ENCODE peak calls at places on chromosome 11, in four cellular contexts. One of them, this sample, is unnamed.

GRCh38 chr11:20238712-20239111 is 78.4 kb upstream of the DBX1 start:
- DNase-seq in K562: no peak
- DNase-seq in A549: no peak
- DNase-seq in HepG2: no peak
- DNase-seq in this sample: no peak

GRCh38 chr11:121808096-121808495 is 307.9 kb downstream of the BLID start:
- DNase-seq in K562: no peak
- DNase-seq in A549: no peak
- DNase-seq in HepG2: no peak
- DNase-seq in this sample: no peak

GRCh38 chr11:33721291-33721840 is 14.9 kb downstream of the CD59 start:
- DNase-seq in K562: no peak
- DNase-seq in A549: no peak
- DNase-seq in HepG2: no peak
- DNase-seq in this sample: no peak

GRCh38 chr11:33329705-33330329 is 72.6 kb downstream of the HIPK3 start:
- DNase-seq in K562: peak; percentile 28
- DNase-seq in A549: peak; percentile 76
- DNase-seq in HepG2: peak; percentile 50
- DNase-seq in this sample: peak; percentile 25

GRCh38 chr11:86740628-86741488 is 59.5 kb upstream of the PRSS23 start:
- DNase-seq in K562: peak; percentile 27
- DNase-seq in A549: peak; percentile 95
- DNase-seq in HepG2: peak; percentile 78
- DNase-seq in this sample: peak; percentile 15

GRCh38 chr11:69437001-69437875 is 44.2 kb upstream of the LINC01488 start:
- DNase-seq in K562: no peak
- DNase-seq in A549: peak; percentile 73
- DNase-seq in HepG2: peak; percentile 82
- DNase-seq in this sample: peak; percentile 60

GRCh38 chr11:83249972-83250593 is 36.1 kb downstream of the CCDC90B start:
- DNase-seq in K562: peak; percentile 48
- DNase-seq in A549: peak; percentile 58
- DNase-seq in HepG2: peak; percentile 24
- DNase-seq in this sample: no peak

GRCh38 chr11:128341767-128342318 is 245.5 kb downstream of the ETS1 start:
- DNase-seq in K562: no peak
- DNase-seq in A549: no peak
- DNase-seq in HepG2: no peak
- DNase-seq in this sample: no peak

GRCh38 chr11:69361466-69361865 is 67.5 kb downstream of the MYEOV start:
- DNase-seq in K562: no peak
- DNase-seq in A549: no peak
- DNase-seq in HepG2: no peak
- DNase-seq in this sample: no peak

GRCh38 chr11:102147031-102147430 is 36.8 kb downstream of the YAP1 start:
- DNase-seq in K562: no peak
- DNase-seq in A549: no peak
- DNase-seq in HepG2: no peak
- DNase-seq in this sample: no peak

GRCh38 chr11:15920856-15921629 is 435.3 kb downstream of the SOX6 start:
- DNase-seq in K562: no peak
- DNase-seq in A549: no peak
- DNase-seq in HepG2: no peak
- DNase-seq in this sample: no peak

GRCh38 chr11:102770191-102770590 is 10.2 kb downstream of the MMP10 start:
- DNase-seq in K562: no peak
- DNase-seq in A549: no peak
- DNase-seq in HepG2: no peak
- DNase-seq in this sample: no peak

GRCh38 chr11:9077164-9077563 is 14.2 kb downstream of the SCUBE2 start:
- DNase-seq in K562: no peak
- DNase-seq in A549: no peak
- DNase-seq in HepG2: no peak
- DNase-seq in this sample: no peak

GRCh38 chr11:405976-406795 is 8.6 kb downstream of the SIGIRR start:
- DNase-seq in K562: no peak
- DNase-seq in A549: no peak
- DNase-seq in HepG2: no peak
- DNase-seq in this sample: peak; percentile 15

GRCh38 chr11:114821626-114822025 is 143.3 kb downstream of the NXPE2 start:
- DNase-seq in K562: peak; percentile 45
- DNase-seq in A549: no peak
- DNase-seq in HepG2: no peak
- DNase-seq in this sample: peak; percentile 23

GRCh38 chr11:133926466-133927246 is 30.1 kb downstream of the IGSF9B start:
- DNase-seq in K562: no peak
- DNase-seq in A549: no peak
- DNase-seq in HepG2: no peak
- DNase-seq in this sample: no peak

GRCh38 chr11:128152796-128153696 is 434.3 kb downstream of the ETS1 start:
- DNase-seq in K562: no peak
- DNase-seq in A549: no peak
- DNase-seq in HepG2: no peak
- DNase-seq in this sample: no peak

GRCh38 chr11:68551223-68551622 is 90.7 kb downstream of the PPP6R3 start:
- DNase-seq in K562: no peak
- DNase-seq in A549: no peak
- DNase-seq in HepG2: no peak
- DNase-seq in this sample: no peak

GRCh38 chr11:85823816-85824215 is 12.9 kb upstream of the SYTL2 start:
- DNase-seq in K562: no peak
- DNase-seq in A549: no peak
- DNase-seq in HepG2: no peak
- DNase-seq in this sample: no peak

GRCh38 chr11:110355011-110355744 is 58.8 kb upstream of the RDX start:
- DNase-seq in K562: no peak
- DNase-seq in A549: peak; percentile 14
- DNase-seq in HepG2: peak; percentile 35
- DNase-seq in this sample: no peak

GRCh38 chr11:61256710-61257482 is 15.9 kb downstream of the PGA5 start:
- DNase-seq in K562: no peak
- DNase-seq in A549: no peak
- DNase-seq in HepG2: no peak
- DNase-seq in this sample: no peak

GRCh38 chr11:70711911-70712185 is 313.5 kb downstream of the CTTN start:
- DNase-seq in K562: no peak
- DNase-seq in A549: no peak
- DNase-seq in HepG2: no peak
- DNase-seq in this sample: no peak

GRCh38 chr11:102279641-102280170 is 37.6 kb upstream of the BIRC3 start:
- DNase-seq in K562: no peak
- DNase-seq in A549: peak; percentile 9
- DNase-seq in HepG2: peak; percentile 98
- DNase-seq in this sample: no peak

GRCh38 chr11:45662665-45663485 is 2.5 kb downstream of the CHST1 start:
- DNase-seq in K562: peak; percentile 26
- DNase-seq in A549: peak; percentile 72
- DNase-seq in HepG2: peak; percentile 20
- DNase-seq in this sample: no peak

GRCh38 chr11:1511937-1512496 is 25.4 kb upstream of the MOB2 start:
- DNase-seq in K562: no peak
- DNase-seq in A549: no peak
- DNase-seq in HepG2: no peak
- DNase-seq in this sample: no peak

GRCh38 chr11:35035894-35036408 is 103.0 kb upstream of the CD44 start:
- DNase-seq in K562: no peak
- DNase-seq in A549: no peak
- DNase-seq in HepG2: no peak
- DNase-seq in this sample: no peak

GRCh38 chr11:45805305-45806071 is 539 bp downstream of the SLC35C1 start:
- DNase-seq in K562: peak; percentile 41
- DNase-seq in A549: peak; percentile 28
- DNase-seq in HepG2: peak; percentile 44
- DNase-seq in this sample: peak; percentile 28

GRCh38 chr11:93000511-93001476 is 31.3 kb downstream of the MTNR1B start:
- DNase-seq in K562: no peak
- DNase-seq in A549: peak; percentile 87
- DNase-seq in HepG2: peak; percentile 10
- DNase-seq in this sample: no peak

GRCh38 chr11:61696602-61697001 is 16.4 kb downstream of the DAGLA start:
- DNase-seq in K562: no peak
- DNase-seq in A549: no peak
- DNase-seq in HepG2: no peak
- DNase-seq in this sample: no peak

GRCh38 chr11:69435161-69435990 is 46.1 kb upstream of the LINC01488 start:
- DNase-seq in K562: no peak
- DNase-seq in A549: no peak
- DNase-seq in HepG2: no peak
- DNase-seq in this sample: no peak

GRCh38 chr11:56932572-56933235 is 56.0 kb upstream of the OR5AK2 start:
- DNase-seq in K562: no peak
- DNase-seq in A549: peak; percentile 97
- DNase-seq in HepG2: peak; percentile 3
- DNase-seq in this sample: no peak

GRCh38 chr11:6326980-6327379 is 6.7 kb upstream of the CAVIN3 start:
- DNase-seq in K562: no peak
- DNase-seq in A549: no peak
- DNase-seq in HepG2: no peak
- DNase-seq in this sample: no peak

GRCh38 chr11:88206746-88207145 is 31.5 kb upstream of the RAB38 start:
- DNase-seq in K562: no peak
- DNase-seq in A549: no peak
- DNase-seq in HepG2: no peak
- DNase-seq in this sample: no peak

GRCh38 chr11:84089072-84090057 is 803.2 kb upstream of the CCDC90B start:
- DNase-seq in K562: no peak
- DNase-seq in A549: no peak
- DNase-seq in HepG2: peak; percentile 1
- DNase-seq in this sample: no peak

GRCh38 chr11:12802418-12803085 is 128.3 kb downstream of the TEAD1 start:
- DNase-seq in K562: peak; percentile 34
- DNase-seq in A549: peak; percentile 97
- DNase-seq in HepG2: peak; percentile 99
- DNase-seq in this sample: no peak

GRCh38 chr11:1581976-1582375 is 3.1 kb downstream of the KRTAP5-1 start:
- DNase-seq in K562: no peak
- DNase-seq in A549: no peak
- DNase-seq in HepG2: no peak
- DNase-seq in this sample: no peak

GRCh38 chr11:9225748-9226298 is 39.3 kb downstream of the DENND5A start:
- DNase-seq in K562: no peak
- DNase-seq in A549: no peak
- DNase-seq in HepG2: no peak
- DNase-seq in this sample: no peak

GRCh38 chr11:76795285-76795935 is 12.3 kb downstream of the TSKU start:
- DNase-seq in K562: no peak
- DNase-seq in A549: no peak
- DNase-seq in HepG2: no peak
- DNase-seq in this sample: no peak

GRCh38 chr11:1487851-1488574 is 1.4 kb upstream of the MOB2 start:
- DNase-seq in K562: no peak
- DNase-seq in A549: no peak
- DNase-seq in HepG2: no peak
- DNase-seq in this sample: no peak

DNA sequence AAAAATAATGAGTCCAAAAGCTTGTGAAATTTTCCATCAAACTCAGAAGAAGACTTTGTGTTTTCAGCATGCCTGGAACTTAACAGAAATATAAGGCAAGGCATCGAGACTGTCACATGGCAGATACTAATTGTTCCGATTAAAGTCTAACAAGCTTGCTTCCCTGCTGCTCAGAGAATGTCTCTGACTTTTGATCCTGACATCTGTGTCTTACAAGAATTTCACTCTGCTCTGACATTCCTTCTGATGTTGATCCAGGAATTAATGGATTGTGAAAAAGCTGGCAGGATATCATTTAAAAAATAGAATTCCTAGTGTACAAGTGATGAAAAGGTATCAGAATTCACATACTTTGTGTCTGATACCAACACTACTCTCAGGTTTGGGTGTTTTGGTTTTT is 170.1 kb downstream of the DCDC1 start:
- DNase-seq in K562: no peak
- DNase-seq in A549: no peak
- DNase-seq in HepG2: no peak
- DNase-seq in this sample: no peak
- TF ChIP-seq NR3C1 in K562: no peak
- TF ChIP-seq NR3C1 in A549: no peak
- TF ChIP-seq NR3C1 in HepG2: no peak
- TF ChIP-seq NR3C1 in this sample: no peak

GRCh38 chr11:105004021-105004420 is 18.9 kb downstream of the CASP5 start:
- DNase-seq in K562: no peak
- DNase-seq in A549: no peak
- DNase-seq in HepG2: peak; percentile 51
- DNase-seq in this sample: no peak
- TF ChIP-seq NR3C1 in K562: no peak
- TF ChIP-seq NR3C1 in A549: no peak
- TF ChIP-seq NR3C1 in HepG2: no peak
- TF ChIP-seq NR3C1 in this sample: no peak

GRCh38 chr11:131354251-131354701 is 16.1 kb upstream of the NTM start:
- DNase-seq in K562: no peak
- DNase-seq in A549: no peak
- DNase-seq in HepG2: no peak
- DNase-seq in this sample: no peak
- TF ChIP-seq NR3C1 in K562: no peak
- TF ChIP-seq NR3C1 in A549: no peak
- TF ChIP-seq NR3C1 in HepG2: no peak
- TF ChIP-seq NR3C1 in this sample: no peak

GRCh38 chr11:64996327-64996709 is 453 bp downstream of the BATF2 start:
- DNase-seq in K562: no peak
- DNase-seq in A549: no peak
- DNase-seq in HepG2: no peak
- DNase-seq in this sample: no peak

GRCh38 chr11:64994318-64994717 is 2.5 kb downstream of the BATF2 start:
- DNase-seq in K562: no peak
- DNase-seq in A549: no peak
- DNase-seq in HepG2: no peak
- DNase-seq in this sample: no peak

GRCh38 chr11:64987998-64988854 is 8.5 kb downstream of the BATF2 start:
- DNase-seq in K562: no peak
- DNase-seq in A549: no peak
- DNase-seq in HepG2: no peak
- DNase-seq in this sample: no peak

GRCh38 chr11:64989416-64989815 is 7.4 kb downstream of the BATF2 start:
- DNase-seq in K562: no peak
- DNase-seq in A549: no peak
- DNase-seq in HepG2: no peak
- DNase-seq in this sample: no peak

GRCh38 chr11:64990222-64990918 is 6.4 kb downstream of the BATF2 start:
- DNase-seq in K562: no peak
- DNase-seq in A549: no peak
- DNase-seq in HepG2: no peak
- DNase-seq in this sample: no peak
- TF ChIP-seq NR3C1 in K562: no peak
- TF ChIP-seq NR3C1 in A549: no peak
- TF ChIP-seq NR3C1 in HepG2: no peak
- TF ChIP-seq NR3C1 in this sample: no peak